ENCODE peak calls at places on chromosomes 11 and 22, in four cellular contexts. G is foreskin fibroblast, N is HFF-Myc, M is HepG2. U is an unnamed sample.

GRCh38 chr11:9760180-9760550 is 96.3 kb downstream of the SWAP70 start:
- DNase-seq in M (no peak), G (peak), N (no peak), U (peak)

GRCh38 chr11:62611705-62612365 is 740 bp downstream of the EML3 start:
- DNase-seq in M (no peak), N (no peak), G (peak), U (no peak)

GRCh38 chr22:42803454-42803853 is 53.6 kb downstream of the ARFGAP3 start:
- DNase-seq in M (no peak), G (no peak), N (no peak), U (no peak)

GRCh38 chr22:50485221-50486131 is 1.2 kb upstream of the MIOX start:
- DNase-seq in M (peak), G (no peak), N (no peak), U (no peak)

GRCh38 chr11:44842219-44842618 is 108.5 kb downstream of the TP53I11 start:
- DNase-seq in N (peak), M (no peak), G (peak), U (peak)

GRCh38 chr11:32118025-32118974 is 27.4 kb downstream of the RCN1 start:
- DNase-seq in N (no peak), G (peak), M (peak), U (no peak)

GRCh38 chr11:68839953-68840641 is 1.6 kb downstream of the CPT1A start:
- DNase-seq in M (no peak), G (no peak), N (no peak), U (no peak)

GRCh38 chr11:20035375-20035700 is 124.9 kb downstream of the DBX1 start:
- DNase-seq in N (no peak), G (no peak), M (no peak), U (no peak)

GRCh38 chr11:58567889-58568512 is 7.7 kb downstream of the LPXN start:
- DNase-seq in G (peak), N (peak), M (peak), U (no peak)

GRCh38 chr11:26286472-26287066 is 45.4 kb upstream of the ANO3 start:
- DNase-seq in N (no peak), M (peak), G (peak), U (no peak)

GRCh38 chr11:12677131-12677530 is 2.9 kb downstream of the TEAD1 start:
- DNase-seq in N (no peak), M (no peak), G (peak), U (no peak)

GRCh38 chr11:119065369-119065768 is 2.2 kb upstream of the VPS11 start:
- DNase-seq in M (peak), N (peak), G (no peak), U (no peak)

GRCh38 chr11:9231848-9232177 is 33.3 kb downstream of the DENND5A start:
- DNase-seq in N (no peak), M (no peak), G (no peak), U (no peak)

GRCh38 chr11:70603756-70604211 is 205.5 kb downstream of the CTTN start:
- DNase-seq in N (no peak), M (no peak), G (no peak), U (no peak)

GRCh38 chr11:46414466-46414796 is 22.9 kb upstream of the CHRM4 start:
- DNase-seq in G (no peak), N (no peak), M (no peak), U (no peak)

GRCh38 chr11:61496602-61497400 is 11.7 kb upstream of the LRRC10B start:
- DNase-seq in N (no peak), G (no peak), M (no peak), U (no peak)

GRCh38 chr11:111941963-111942362 is 4.8 kb downstream of the DIXDC1 start:
- DNase-seq in N (no peak), M (no peak), G (no peak), U (no peak)

GRCh38 chr11:119166368-119167076 is 2.0 kb upstream of the NLRX1 start:
- DNase-seq in N (no peak), G (peak), M (peak), U (no peak)

GRCh38 chr11:48107188-48107704 is 109.4 kb upstream of the OR4B1 start:
- DNase-seq in M (no peak), G (peak), N (no peak), U (no peak)

GRCh38 chr11:86737752-86738151 is 62.6 kb upstream of the PRSS23 start:
- DNase-seq in M (no peak), N (no peak), G (peak), U (no peak)

GRCh38 chr11:120037111-120037510 is 100.8 kb downstream of the TRIM29 start:
- DNase-seq in N (no peak), G (no peak), M (no peak), U (no peak)

GRCh38 chr11:61609970-61610347 is 29.1 kb upstream of the SYT7 start:
- DNase-seq in N (no peak), M (no peak), G (no peak), U (no peak)

GRCh38 chr11:72627594-72628281 is 46.5 kb downstream of the PDE2A start:
- DNase-seq in N (no peak), M (no peak), G (no peak), U (no peak)

GRCh38 chr11:101030015-101030414 is 99.6 kb downstream of the PGR start:
- DNase-seq in N (no peak), G (no peak), M (no peak), U (no peak)

GRCh38 chr22:48811885-48812284 is 1015.8 kb downstream of the BRD1 start:
- DNase-seq in N (no peak), M (no peak), G (no peak), U (no peak)

GRCh38 chr11:65558002-65558784 is at the start of gene LTBP3:
- DNase-seq in M (peak), N (no peak), G (peak), U (no peak)

GRCh38 chr11:2535673-2536439 is 91.0 kb downstream of the KCNQ1 start:
- DNase-seq in M (no peak), N (no peak), G (no peak), U (no peak)

GRCh38 chr11:33542921-33543320 is 157.7 kb downstream of the C11orf91 start:
- DNase-seq in G (peak), M (peak), N (no peak), U (no peak)

DNA sequence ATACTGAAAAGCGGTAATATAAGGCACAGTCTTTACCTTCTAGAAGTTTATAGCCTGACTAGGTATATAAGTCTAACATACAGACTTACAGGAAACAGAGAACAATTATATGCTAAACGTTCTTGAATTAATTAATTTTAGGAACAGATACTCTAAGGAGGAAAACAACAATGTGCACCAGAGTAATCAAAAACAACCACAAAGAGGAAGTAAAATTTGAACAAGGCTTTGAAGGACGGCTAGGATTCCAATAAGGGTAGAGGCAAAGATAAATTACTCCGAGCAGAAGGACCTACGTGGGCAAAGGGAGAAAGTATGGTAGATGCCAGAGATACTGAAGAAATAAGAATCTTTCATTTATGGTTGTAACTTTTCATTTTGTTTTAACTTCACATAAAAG is 54.4 kb downstream of the ENTHD1 start:
- DNase-seq in M (no peak), G (no peak), N (no peak), U (no peak)
- H3K4me3 ChIP-seq in M (no peak), G (no peak), N (no peak), U (no peak)

GRCh38 chr11:103464420-103464819 is 355.2 kb downstream of the DYNC2H1 start:
- DNase-seq in M (no peak), G (no peak), N (no peak), U (no peak)
- TF ChIP-seq CTCF in M (no peak), G (no peak), N (no peak), U (no peak)

GRCh38 chr11:35166369-35167360 is 27.7 kb downstream of the CD44 start:
- DNase-seq in G (peak), M (no peak), N (peak), U (peak)
- H3K4me3 ChIP-seq in G (peak), M (no peak), N (no peak), U (no peak)

GRCh38 chr22:45450931-45451651 is 37.6 kb downstream of the RIBC2 start:
- DNase-seq in N (peak), G (peak), M (no peak), U (peak)
- TF ChIP-seq CTCF in N (no peak), G (no peak), M (no peak), U (no peak)

DNA sequence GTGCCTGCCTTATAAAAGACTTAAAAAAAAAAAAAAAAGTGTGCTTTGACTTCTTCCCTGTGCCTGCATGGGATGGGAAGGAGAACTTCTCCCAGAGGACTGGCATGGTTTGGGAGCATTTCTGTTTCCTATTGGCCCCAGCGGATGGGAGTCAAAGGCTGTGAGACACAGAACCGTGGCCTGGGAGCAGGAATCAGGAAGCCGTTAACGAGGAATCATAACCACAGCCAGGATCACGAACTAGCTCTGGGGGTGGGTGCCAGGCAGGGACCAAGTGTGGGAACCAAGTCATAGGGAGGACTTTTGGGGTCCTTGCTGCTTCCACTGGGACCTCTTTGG is 526 bp downstream of the C1QTNF6 start:
- DNase-seq in M (no peak), G (peak), N (no peak), U (no peak)
- H3K4me3 ChIP-seq in M (no peak), G (peak), N (peak), U (peak)

DNA sequence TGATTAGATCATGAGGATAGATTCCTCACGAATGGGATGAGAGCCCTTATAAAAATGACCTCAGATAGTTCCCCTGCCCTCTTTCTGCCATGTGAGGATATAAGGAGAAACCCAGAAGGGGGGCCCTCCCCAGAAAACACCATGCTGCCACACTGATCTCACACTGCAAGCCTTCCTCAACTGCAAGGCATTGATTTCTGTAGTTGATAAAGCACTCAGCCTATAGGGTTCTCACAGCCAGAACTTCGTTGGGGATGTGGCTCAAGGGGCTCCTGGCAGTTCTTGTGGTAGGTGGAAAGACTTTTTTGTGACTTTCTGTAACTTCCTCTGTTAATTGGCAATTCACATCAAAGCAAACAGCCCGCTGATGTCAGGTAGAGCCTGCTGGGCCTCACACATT is 108.9 kb downstream of the CD44 start:
- DNase-seq in M (no peak), N (no peak), G (no peak), U (no peak)
- TF ChIP-seq CTCF in M (no peak), N (no peak), G (no peak), U (no peak)

GRCh38 chr22:43888740-43889139 is 3.1 kb downstream of the PNPLA5 start:
- DNase-seq in M (no peak), G (no peak), N (no peak), U (no peak)

GRCh38 chr22:43889366-43890253 is 2.2 kb downstream of the PNPLA5 start:
- DNase-seq in M (no peak), G (peak), N (no peak), U (no peak)

GRCh38 chr22:43892183-43892894 is 526 bp upstream of the PNPLA5 start:
- DNase-seq in N (no peak), M (no peak), G (no peak), U (no peak)

GRCh38 chr22:43891360-43892182 is at the start of gene PNPLA5:
- DNase-seq in N (no peak), M (no peak), G (no peak), U (no peak)

GRCh38 chr22:43890901-43891331 is 897 bp downstream of the PNPLA5 start:
- DNase-seq in N (no peak), G (no peak), M (no peak), U (no peak)
- H3K4me3 ChIP-seq in N (peak), G (no peak), M (no peak), U (no peak)

GRCh38 chr11:75800728-75801361 is 14.2 kb upstream of the UVRAG start:
- DNase-seq in G (no peak), M (no peak), N (no peak), U (no peak)
- TF ChIP-seq CTCF in G (no peak), M (peak), N (no peak), U (peak)